ENCODE peak calls at places on chromosomes 3 and 15, in five cellular contexts. W, S, X, V and F are unnamed samples.

GRCh38 chr3:102737353-102737752 is 302.5 kb downstream of the ZPLD1 start:
- DNase-seq in W (no peak), S (no peak), X (no peak), V (no peak), F (no peak)

GRCh38 chr3:187742351-187743171 is 2.7 kb downstream of the BCL6 start:
- DNase-seq in W (peak), S (peak), X (no peak), V (no peak), F (no peak)

GRCh38 chr3:87206635-87207034 is 20.5 kb upstream of the CHMP2B start:
- DNase-seq in W (no peak), S (no peak), X (no peak), V (no peak), F (no peak)

GRCh38 chr3:159765025-159765859 is 223.4 kb upstream of the IL12A start:
- DNase-seq in W (peak), S (no peak), X (peak), V (no peak), F (no peak)

GRCh38 chr3:175729466-175729865 is 870.3 kb downstream of the NAALADL2 start:
- DNase-seq in W (no peak), S (no peak), X (no peak), V (no peak), F (no peak)

GRCh38 chr3:45626096-45626887 is 31.7 kb downstream of the LIMD1 start:
- DNase-seq in W (no peak), S (no peak), X (no peak), V (no peak), F (no peak)

GRCh38 chr3:38634133-38634532 is 15.4 kb downstream of the SCN5A start:
- DNase-seq in W (no peak), S (peak), X (peak), V (no peak), F (no peak)

GRCh38 chr3:143973352-143974021 is 1.9 kb downstream of the DIPK2A start:
- DNase-seq in W (no peak), S (peak), X (peak), V (no peak), F (peak)

GRCh38 chr3:156535162-156535627 is 19.7 kb downstream of the SSR3 start:
- DNase-seq in W (peak), S (no peak), X (peak), V (no peak), F (peak)

GRCh38 chr3:126390751-126391150 is 4.0 kb upstream of the CFAP100 start:
- DNase-seq in W (no peak), S (no peak), X (no peak), V (no peak), F (no peak)

GRCh38 chr15:57586661-57587404 is 4.9 kb upstream of the MYZAP start:
- DNase-seq in W (no peak), S (no peak), X (no peak), V (no peak), F (no peak)
- TF ChIP-seq CTCF in W (no peak), S (no peak), X (no peak), V (no peak), F (no peak)

GRCh38 chr15:99306694-99307338 is 55.5 kb downstream of the LRRC28 start:
- DNase-seq in W (no peak), S (no peak), X (no peak), V (no peak), F (no peak)

GRCh38 chr15:99305761-99306505 is 54.7 kb downstream of the LRRC28 start:
- DNase-seq in W (peak), S (no peak), X (peak), V (no peak), F (no peak)

GRCh38 chr15:99310745-99311144 is 59.5 kb downstream of the LRRC28 start:
- DNase-seq in W (no peak), S (no peak), X (no peak), V (no peak), F (no peak)

GRCh38 chr15:99303881-99304280 is 52.6 kb downstream of the LRRC28 start:
- DNase-seq in W (no peak), S (no peak), X (no peak), V (no peak), F (no peak)

DNA sequence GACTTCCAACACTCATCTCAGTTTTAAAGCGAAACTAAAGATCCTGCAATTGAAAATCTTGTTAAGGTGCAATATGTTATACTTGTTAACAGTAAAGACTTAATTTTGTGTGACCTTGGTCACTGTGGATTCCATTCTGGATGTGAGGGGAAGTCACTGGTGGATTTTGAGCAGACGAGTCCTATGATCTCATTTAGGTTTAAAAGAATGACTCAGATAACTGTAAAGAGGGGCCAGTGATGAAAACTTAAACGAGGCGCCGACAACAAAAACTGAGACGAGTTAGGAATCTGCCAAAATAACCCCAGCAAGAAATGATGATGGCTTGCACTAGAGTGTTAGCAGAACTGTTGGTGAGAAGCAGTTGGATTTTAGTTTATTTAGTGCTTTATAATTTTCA is 56.5 kb downstream of the LRRC28 start:
- DNase-seq in W (no peak), S (no peak), X (no peak), V (no peak), F (no peak)
- H3K4me3 ChIP-seq in W (no peak), S (no peak), X (no peak), V (peak), F (no peak)

GRCh38 chr3:137174514-137174913 is 216.7 kb downstream of the IL20RB start:
- DNase-seq in W (no peak), S (no peak), X (no peak), V (no peak), F (no peak)

GRCh38 chr3:137171834-137172603 is 214.2 kb downstream of the IL20RB start:
- DNase-seq in W (no peak), S (no peak), X (no peak), V (no peak), F (peak)

DNA sequence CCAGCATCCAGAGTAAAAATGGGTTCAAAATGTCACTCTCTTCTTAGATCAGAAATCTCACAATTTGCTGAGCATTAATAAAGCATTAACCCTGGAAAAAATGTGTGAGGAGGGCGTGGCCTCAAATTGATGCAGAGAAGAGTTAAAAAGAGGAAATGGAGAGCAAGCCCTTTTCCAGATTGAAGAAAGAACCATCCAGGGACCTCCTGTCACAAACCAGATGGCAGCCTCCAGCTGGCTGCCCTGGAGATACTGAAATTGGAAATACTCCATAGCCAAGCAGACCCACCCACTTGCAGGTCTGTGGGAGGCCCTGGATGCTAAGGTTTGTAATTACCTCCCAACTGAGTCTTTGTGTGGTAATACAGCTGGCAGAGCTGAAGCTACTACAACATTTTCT is 214.9 kb downstream of the IL20RB start:
- DNase-seq in W (no peak), S (no peak), X (no peak), V (no peak), F (no peak)
- TF ChIP-seq CTCF in W (no peak), S (no peak), X (no peak), V (no peak), F (no peak)

GRCh38 chr3:161691677-161692076 is 195.1 kb downstream of the OTOL1 start:
- DNase-seq in W (no peak), S (no peak), X (no peak), V (no peak), F (no peak)

GRCh38 chr3:161694682-161695586 is 198.3 kb downstream of the OTOL1 start:
- DNase-seq in W (no peak), S (no peak), X (no peak), V (no peak), F (peak)

GRCh38 chr3:161689699-161690098 is 193.1 kb downstream of the OTOL1 start:
- DNase-seq in W (no peak), S (no peak), X (no peak), V (no peak), F (no peak)
- H3K4me3 ChIP-seq in W (no peak), S (no peak), X (no peak), V (no peak), F (no peak)

DNA sequence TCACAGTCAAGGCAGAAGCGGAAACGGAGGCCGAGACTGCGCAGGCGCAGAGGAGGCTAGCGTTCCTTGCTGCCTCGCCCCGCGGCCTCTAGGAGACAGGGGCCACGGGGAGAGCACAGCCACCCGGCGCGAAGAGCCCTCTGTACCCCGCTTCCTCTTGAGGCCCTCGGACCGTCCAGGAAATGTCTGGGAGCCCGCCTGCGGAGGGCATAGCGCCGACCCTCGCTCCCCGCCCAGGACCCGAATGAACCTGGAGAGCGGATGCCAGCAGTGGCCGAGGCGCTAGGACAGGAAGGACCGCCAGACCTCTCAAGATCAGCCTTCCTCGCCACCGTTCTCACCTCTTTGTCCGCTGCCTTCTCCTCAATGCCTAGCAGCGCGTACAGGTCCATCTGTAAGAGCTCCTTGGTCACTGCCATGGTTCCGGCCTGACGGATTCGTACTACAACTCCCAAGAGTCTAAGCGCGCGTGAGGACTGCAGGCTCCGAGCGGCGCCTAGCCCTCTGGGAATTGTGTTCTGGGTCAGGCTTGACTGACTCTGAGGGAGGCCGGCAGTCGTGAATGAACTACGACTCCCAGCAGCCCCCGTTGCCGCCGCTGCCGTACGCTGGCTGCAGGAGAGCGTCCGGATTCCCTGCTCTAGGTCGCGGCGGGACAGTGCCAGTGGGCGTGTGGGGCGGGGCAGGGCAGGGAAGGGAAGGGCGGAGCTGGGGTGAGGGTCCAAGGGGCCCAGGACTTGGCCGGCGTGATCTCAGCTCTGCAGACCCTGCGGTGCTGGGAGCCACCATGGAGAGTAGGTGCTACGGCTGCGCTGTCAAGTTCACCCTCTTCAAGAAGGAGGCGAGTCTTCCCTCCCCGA is at the start of the genes DNAJC17 and ZFYVE19:
- DNase-seq in W (peak), S (peak), X (peak), V (peak), F (peak)
- TF ChIP-seq CTCF in W (peak), S (peak), X (peak), V (peak), F (no peak)

GRCh38 chr3:123447416-123447748 is 1.5 kb downstream of the ADCY5 start:
- DNase-seq in W (no peak), S (no peak), X (no peak), V (no peak), F (no peak)
- H3K4me3 ChIP-seq in W (peak), S (no peak), X (no peak), V (peak), F (no peak)

GRCh38 chr15:39830166-39830565 is 47.5 kb upstream of the FSIP1 start:
- DNase-seq in W (no peak), S (no peak), X (no peak), V (no peak), F (no peak)

GRCh38 chr15:39834256-39834655 is 51.6 kb upstream of the FSIP1 start:
- DNase-seq in W (no peak), S (no peak), X (peak), V (no peak), F (no peak)

GRCh38 chr15:39833515-39833981 is 50.9 kb upstream of the FSIP1 start:
- DNase-seq in W (no peak), S (no peak), X (peak), V (no peak), F (no peak)

GRCh38 chr15:39823634-39824033 is 41.0 kb upstream of the FSIP1 start:
- DNase-seq in W (no peak), S (no peak), X (no peak), V (no peak), F (no peak)

DNA sequence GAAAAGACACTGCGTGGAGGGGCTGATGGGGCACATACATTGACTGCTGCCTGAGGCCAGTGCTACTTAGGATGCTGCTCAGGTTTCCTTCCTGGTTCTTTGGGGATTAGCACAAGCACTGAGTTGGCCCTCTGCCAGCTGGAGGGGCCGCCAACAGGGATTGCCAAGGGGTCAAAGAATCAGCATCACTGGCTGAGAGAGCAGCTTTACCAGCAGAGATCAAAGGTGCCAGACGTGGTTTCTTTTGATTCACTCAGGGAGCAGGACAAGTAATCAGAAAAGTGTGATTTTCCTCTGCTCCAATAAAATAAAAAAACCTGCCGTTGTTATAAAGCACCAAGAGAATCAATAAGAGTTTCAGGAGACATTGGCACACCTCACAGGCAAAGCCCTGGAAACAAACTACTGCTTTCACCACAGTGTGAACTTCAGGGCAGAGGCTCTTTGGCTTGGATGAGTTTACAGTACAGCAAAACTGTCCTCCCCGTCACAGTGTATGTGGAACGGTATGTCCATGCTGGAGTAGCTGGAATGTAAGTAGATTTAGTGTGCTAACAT is 45.8 kb upstream of the FSIP1 start:
- DNase-seq in W (no peak), S (no peak), X (peak), V (no peak), F (no peak)
- TF ChIP-seq CTCF in W (no peak), S (no peak), X (no peak), V (no peak), F (no peak)

DNA sequence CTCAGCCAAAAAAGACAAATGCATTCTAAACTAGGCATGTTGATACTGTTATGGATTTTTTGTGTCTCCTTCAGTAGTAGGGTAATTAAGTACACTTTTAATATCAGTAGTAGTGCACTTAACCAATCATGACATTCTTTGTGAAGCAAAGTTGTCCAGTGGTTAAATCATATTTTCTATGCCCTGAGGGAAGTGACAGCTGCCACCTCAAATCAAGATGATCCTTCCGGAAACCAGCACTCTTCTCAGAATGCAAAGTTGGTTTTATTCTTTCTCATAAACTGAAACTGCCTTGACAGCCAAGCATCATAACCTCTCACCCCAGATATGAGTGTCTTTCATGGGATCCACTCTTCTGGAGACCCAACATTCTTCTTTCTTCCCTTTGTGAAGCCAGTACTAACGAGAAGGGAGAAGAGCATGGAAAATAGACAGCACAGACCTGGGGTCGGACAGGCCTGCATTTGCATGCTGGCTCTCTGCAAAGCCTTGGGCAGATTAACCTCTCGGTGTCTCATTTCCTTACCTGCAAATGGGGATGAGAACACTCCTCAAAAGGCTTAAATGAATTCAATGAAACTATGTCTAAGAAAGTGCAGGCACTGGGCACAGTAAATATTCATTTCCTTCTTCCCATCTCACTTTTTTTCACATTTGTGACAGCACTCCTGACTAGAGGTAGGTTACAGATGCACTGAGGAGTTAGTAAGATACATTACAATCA is 13.2 kb downstream of the AAGAB start:
- DNase-seq in W (no peak), S (no peak), X (no peak), V (no peak), F (peak)
- H3K4me3 ChIP-seq in W (no peak), S (no peak), X (no peak), V (peak), F (peak)

DNA sequence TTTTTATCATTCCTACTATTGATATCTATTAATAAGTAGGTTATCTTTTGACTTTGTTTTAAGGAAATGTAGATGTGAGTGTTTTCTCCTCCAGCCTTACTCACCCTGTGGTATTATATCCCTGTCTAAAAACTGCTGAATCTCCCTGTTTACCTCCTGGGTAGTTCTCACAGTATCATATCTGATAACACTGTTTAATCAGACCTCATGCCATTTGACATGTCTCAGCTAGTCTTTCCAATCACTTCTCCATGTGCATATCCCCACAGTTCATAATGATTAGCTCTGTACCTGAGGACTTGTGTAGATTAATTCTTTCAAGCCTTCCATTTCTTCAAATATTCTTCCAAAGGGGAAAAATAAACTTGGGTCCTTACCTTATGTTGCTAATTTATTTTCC is 30.7 kb downstream of the DUOX2 start:
- DNase-seq in W (no peak), S (no peak), X (no peak), V (no peak), F (no peak)
- TF ChIP-seq CTCF in W (no peak), S (no peak), X (no peak), V (no peak), F (no peak)